ENCODE peak calls at places on chromosomes 13 and 19, in ten cellular contexts. Z is T1000; C is NCI-H1436; U is activated naive CD4-positive, alpha-beta T cell treated with anti-CD3 and anti-CD28 coated beads for 36 hours; K is naive thymus-derived CD8-positive, alpha-beta T cell; I is fibroblast of the conjunctiva; Y is Peyer's patch; M is activated CD8-positive, alpha-beta T cell treated with anti-CD3 and anti-CD28 coated beads, Interleukin-2, amount 10 ng/mL, durations not matched to agents 7 days and 5 days; F is T-helper 2 cell treated with Interferon-gamma antibody and Interleukin-4, amounts not matched to agents 5 μg/mL and 100 μg/mL, for 36 hours; G is HS-27A. S is an unnamed sample.

GRCh38 chr19:56144396-56144795 is 3.3 kb downstream of the ZNF444 start:
- DNase-seq in Z (no peak), C (no peak), U (no peak), K (no peak), I (no peak), Y (no peak), M (no peak), F (no peak), G (no peak), S (no peak)

GRCh38 chr19:12163841-12164240 is 945 bp downstream of the ZNF136 start:
- DNase-seq in Z (no peak), C (no peak), U (no peak), K (no peak), I (no peak), Y (no peak), M (no peak), F (no peak), G (no peak), S (no peak)

GRCh38 chr19:17103177-17103576 is 27.6 kb downstream of the MYO9B start:
- DNase-seq in Z (no peak), C (no peak), U (peak), K (no peak), I (no peak), Y (no peak), M (peak), F (no peak), G (no peak), S (no peak)

GRCh38 chr13:28423010-28423409 is 71.9 kb downstream of the FLT1 start:
- DNase-seq in Z (no peak), C (no peak), U (peak), K (no peak), I (no peak), Y (no peak), M (peak), F (peak), G (no peak), S (peak)

GRCh38 chr19:2446390-2446789 is 10.4 kb downstream of the LMNB2 start:
- DNase-seq in Z (no peak), C (no peak), U (peak), K (peak), I (no peak), Y (no peak), M (peak), F (no peak), G (no peak), S (no peak)

GRCh38 chr19:892243-892996 is 567 bp downstream of the MED16 start:
- DNase-seq in Z (no peak), C (no peak), U (peak), K (peak), I (no peak), Y (no peak), M (peak), F (no peak), G (no peak), S (no peak)

GRCh38 chr19:43534811-43535761 is 2.1 kb downstream of the ZNF575 start:
- DNase-seq in Z (no peak), C (no peak), U (peak), K (peak), I (no peak), Y (peak), M (peak), F (no peak), G (no peak), S (peak)

GRCh38 chr19:48271531-48272151 is 1.8 kb downstream of the ZNF114 start:
- DNase-seq in Z (no peak), C (peak), U (peak), K (no peak), I (no peak), Y (no peak), M (peak), F (no peak), G (no peak), S (peak)

GRCh38 chr13:32032780-32033179 is 1.2 kb downstream of the FRY start:
- DNase-seq in Z (no peak), C (no peak), U (no peak), K (no peak), I (no peak), Y (no peak), M (no peak), F (no peak), G (no peak), S (no peak)

GRCh38 chr13:29954082-29955043 is 103.9 kb upstream of the UBL3 start:
- DNase-seq in Z (no peak), C (no peak), U (peak), K (peak), I (no peak), Y (no peak), M (peak), F (peak), G (no peak), S (peak)

GRCh38 chr13:29562762-29563161 is 32.7 kb downstream of the SLC7A1 start:
- DNase-seq in Z (no peak), C (no peak), U (no peak), K (no peak), I (no peak), Y (no peak), M (no peak), F (no peak), G (no peak), S (no peak)

GRCh38 chr19:3366761-3367571 is 583 bp downstream of the NFIC start:
- DNase-seq in Z (no peak), C (no peak), U (peak), K (no peak), I (no peak), Y (no peak), M (no peak), F (no peak), G (no peak), S (peak)

GRCh38 chr13:106507560-106508274 is 27.7 kb downstream of the EFNB2 start:
- DNase-seq in Z (no peak), C (no peak), U (no peak), K (no peak), I (peak), Y (no peak), M (no peak), F (no peak), G (no peak), S (no peak)

S was measured in lower lobe of right lung.